ENCODE peak calls at places on chromosomes 13 and 19, in four cellular contexts. One of them, this sample, is unnamed.

GRCh38 chr13:24683833-24684599 is 3.8 kb downstream of the ATP12A start:
- DNase-seq in GM12878: no peak
- DNase-seq in H1: peak; percentile 88
- DNase-seq in K562: peak; percentile 90
- DNase-seq in this sample: peak; percentile 24

GRCh38 chr13:51626749-51627148 is 42.5 kb downstream of the WDFY2 start:
- DNase-seq in GM12878: no peak
- DNase-seq in H1: no peak
- DNase-seq in K562: no peak
- DNase-seq in this sample: no peak

GRCh38 chr19:58367698-58368454 is 5.3 kb upstream of the ZNF497 start:
- DNase-seq in GM12878: no peak
- DNase-seq in H1: no peak
- DNase-seq in K562: no peak
- DNase-seq in this sample: no peak

GRCh38 chr13:99059498-99060070 is 81.7 kb upstream of the DOCK9 start:
- DNase-seq in GM12878: no peak
- DNase-seq in H1: no peak
- DNase-seq in K562: no peak
- DNase-seq in this sample: no peak

GRCh38 chr19:35416331-35416730 is 31.7 kb upstream of the FFAR2 start:
- DNase-seq in GM12878: no peak
- DNase-seq in H1: no peak
- DNase-seq in K562: no peak
- DNase-seq in this sample: no peak

GRCh38 chr13:83943530-83944279 is 61.4 kb upstream of the SLITRK1 start:
- DNase-seq in GM12878: no peak
- DNase-seq in H1: no peak
- DNase-seq in K562: no peak
- DNase-seq in this sample: no peak

GRCh38 chr13:72884111-72884510 is 102.2 kb downstream of the PIBF1 start:
- DNase-seq in GM12878: no peak
- DNase-seq in H1: no peak
- DNase-seq in K562: no peak
- DNase-seq in this sample: no peak

GRCh38 chr19:1854542-1855039 is 6.3 kb upstream of the REXO1 start:
- DNase-seq in GM12878: no peak
- DNase-seq in H1: no peak
- DNase-seq in K562: no peak
- DNase-seq in this sample: no peak

GRCh38 chr13:53151692-53152421 is 123.2 kb downstream of the OLFM4 start:
- DNase-seq in GM12878: peak; percentile 32
- DNase-seq in H1: peak; percentile 78
- DNase-seq in K562: peak; percentile 50
- DNase-seq in this sample: peak; percentile 15

GRCh38 chr13:113669871-113670341 is 2.9 kb downstream of the GRK1 start:
- DNase-seq in GM12878: no peak
- DNase-seq in H1: no peak
- DNase-seq in K562: no peak
- DNase-seq in this sample: no peak

GRCh38 chr19:12779162-12779993 is 4.0 kb upstream of the HOOK2 start:
- DNase-seq in GM12878: no peak
- DNase-seq in H1: no peak
- DNase-seq in K562: no peak
- DNase-seq in this sample: no peak

GRCh38 chr19:861756-862528 is 2.5 kb downstream of the CFD start:
- DNase-seq in GM12878: no peak
- DNase-seq in H1: peak; percentile 96
- DNase-seq in K562: peak; percentile 94
- DNase-seq in this sample: peak; percentile 63

GRCh38 chr19:10603084-10603872 is 16.2 kb upstream of the AP1M2 start:
- DNase-seq in GM12878: peak; percentile 70
- DNase-seq in H1: peak; percentile 57
- DNase-seq in K562: peak; percentile 64
- DNase-seq in this sample: no peak

GRCh38 chr13:75415720-75416119 is 66.2 kb downstream of the TBC1D4 start:
- DNase-seq in GM12878: no peak
- DNase-seq in H1: no peak
- DNase-seq in K562: no peak
- DNase-seq in this sample: no peak

GRCh38 chr13:99746857-99747710 is 224.5 kb downstream of the ZIC5 start:
- DNase-seq in GM12878: no peak
- DNase-seq in H1: peak; percentile 65
- DNase-seq in K562: no peak
- DNase-seq in this sample: no peak

GRCh38 chr13:109654341-109655205 is 131.8 kb downstream of the IRS2 start:
- DNase-seq in GM12878: no peak
- DNase-seq in H1: no peak
- DNase-seq in K562: no peak
- DNase-seq in this sample: no peak

GRCh38 chr13:102679449-102680132 is 15.3 kb downstream of the METTL21C start:
- DNase-seq in GM12878: no peak
- DNase-seq in H1: no peak
- DNase-seq in K562: no peak
- DNase-seq in this sample: no peak

GRCh38 chr13:49376121-49376520 is 67.7 kb downstream of the CAB39L start:
- DNase-seq in GM12878: no peak
- DNase-seq in H1: no peak
- DNase-seq in K562: no peak
- DNase-seq in this sample: no peak

GRCh38 chr13:39417643-39418042 is 185.3 kb downstream of the LHFPL6 start:
- DNase-seq in GM12878: no peak
- DNase-seq in H1: peak; percentile 54
- DNase-seq in K562: no peak
- DNase-seq in this sample: no peak

GRCh38 chr13:64917566-64917965 is 2312.6 kb downstream of the PCDH9 start:
- DNase-seq in GM12878: no peak
- DNase-seq in H1: no peak
- DNase-seq in K562: no peak
- DNase-seq in this sample: no peak

GRCh38 chr19:18894254-18895037 is 1.5 kb downstream of the CERS1 start:
- DNase-seq in GM12878: no peak
- DNase-seq in H1: peak; percentile 64
- DNase-seq in K562: peak; percentile 72
- DNase-seq in this sample: no peak

GRCh38 chr13:112871742-112872141 is 97.3 kb upstream of the MCF2L start:
- DNase-seq in GM12878: no peak
- DNase-seq in H1: no peak
- DNase-seq in K562: no peak
- DNase-seq in this sample: no peak

GRCh38 chr13:41668130-41668757 is 210.9 kb downstream of the RGCC start:
- DNase-seq in GM12878: peak; percentile 60
- DNase-seq in H1: no peak
- DNase-seq in K562: peak; percentile 32
- DNase-seq in this sample: peak; percentile 86

GRCh38 chr19:5949792-5950305 is 28.1 kb downstream of the RANBP3 start:
- DNase-seq in GM12878: no peak
- DNase-seq in H1: no peak
- DNase-seq in K562: no peak
- DNase-seq in this sample: no peak

DNA sequence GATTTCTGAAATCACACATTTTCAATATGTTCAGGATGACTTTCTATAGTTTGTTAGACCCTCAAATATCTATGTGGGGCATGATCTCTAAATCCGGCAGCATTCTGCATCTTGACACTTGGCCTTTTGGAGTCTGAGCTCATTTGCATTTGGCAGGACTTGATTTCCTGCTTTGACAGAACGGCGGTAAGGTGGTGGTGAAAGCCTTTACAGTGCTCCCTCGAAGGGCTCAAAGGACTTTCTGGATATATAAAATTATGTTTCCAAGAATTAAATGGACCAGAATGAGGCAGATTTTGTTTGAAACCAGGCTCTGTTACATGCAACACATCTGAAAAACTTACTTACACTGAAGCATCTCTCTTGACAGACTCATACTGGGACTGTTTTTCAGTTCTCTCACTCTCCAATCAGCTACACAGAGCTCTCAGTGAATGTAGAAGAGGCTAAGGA is 207.3 kb downstream of the SPRY2 start:
- DNase-seq in GM12878: no peak
- DNase-seq in H1: no peak
- DNase-seq in K562: no peak
- DNase-seq in this sample: no peak
- H3K9ac ChIP-seq in GM12878: no peak overlapping the region
- H3K9ac ChIP-seq in H1: no peak overlapping the region
- H3K9ac ChIP-seq in K562: no peak overlapping the region
- H3K9ac ChIP-seq in this sample: no peak overlapping the region

GRCh38 chr13:26694609-26695359 is 65.8 kb downstream of the GPR12 start:
- DNase-seq in GM12878: no peak
- DNase-seq in H1: no peak
- DNase-seq in K562: no peak
- DNase-seq in this sample: no peak
- TF ChIP-seq EGR1 in GM12878: no peak
- TF ChIP-seq EGR1 in H1: no peak
- TF ChIP-seq EGR1 in K562: no peak
- TF ChIP-seq EGR1 in this sample: no peak

GRCh38 chr19:50303558-50303957 is 25.6 kb downstream of the KCNC3 start:
- DNase-seq in GM12878: no peak
- DNase-seq in H1: no peak
- DNase-seq in K562: no peak
- DNase-seq in this sample: no peak

GRCh38 chr19:50301607-50301971 is 27.6 kb downstream of the KCNC3 start:
- DNase-seq in GM12878: no peak
- DNase-seq in H1: no peak
- DNase-seq in K562: no peak
- DNase-seq in this sample: no peak

GRCh38 chr19:50300051-50300450 is 29.1 kb downstream of the KCNC3 start:
- DNase-seq in GM12878: no peak
- DNase-seq in H1: no peak
- DNase-seq in K562: no peak
- DNase-seq in this sample: no peak

GRCh38 chr19:50300814-50301606 is 28.2 kb downstream of the KCNC3 start:
- DNase-seq in GM12878: no peak
- DNase-seq in H1: no peak
- DNase-seq in K562: no peak
- DNase-seq in this sample: peak; percentile 10
- H3K9ac ChIP-seq in GM12878: no peak overlapping the region
- H3K9ac ChIP-seq in H1: no peak overlapping the region
- H3K9ac ChIP-seq in K562: no peak overlapping the region
- H3K9ac ChIP-seq in this sample: no peak overlapping the region

DNA sequence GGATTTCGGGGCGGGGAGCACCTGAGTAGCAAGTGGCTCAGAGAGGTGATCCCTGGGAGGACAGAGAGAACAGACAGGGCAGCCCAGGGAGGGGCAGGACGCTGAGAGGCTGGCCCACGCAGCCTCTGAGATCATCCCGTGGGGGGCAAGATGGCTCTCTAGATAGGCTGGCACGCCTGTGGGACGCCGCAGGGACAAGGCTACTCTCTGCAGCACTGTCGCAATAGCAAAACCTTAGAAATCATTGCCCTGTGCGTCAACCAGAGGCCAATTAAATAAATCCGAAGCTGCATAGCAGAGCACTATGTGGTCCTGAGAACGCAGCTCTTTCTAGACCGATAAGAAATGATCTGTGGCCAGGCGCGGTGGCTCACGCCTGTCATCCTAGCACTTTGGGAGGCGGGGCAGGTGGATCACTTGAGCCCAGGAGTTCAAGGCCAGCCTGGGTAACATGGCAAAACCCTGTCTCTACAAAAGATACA is 5.1 kb downstream of the PEX11G start:
- DNase-seq in GM12878: no peak
- DNase-seq in H1: no peak
- DNase-seq in K562: peak; percentile 67
- DNase-seq in this sample: no peak
- TF ChIP-seq EGR1 in GM12878: no peak
- TF ChIP-seq EGR1 in H1: no peak
- TF ChIP-seq EGR1 in K562: peak; percentile 55
- TF ChIP-seq EGR1 in this sample: no peak

GRCh38 chr19:30547192-30547591 is 175.0 kb downstream of the ZNF536 start:
- DNase-seq in GM12878: no peak
- DNase-seq in H1: no peak
- DNase-seq in K562: no peak
- DNase-seq in this sample: no peak

GRCh38 chr19:30549151-30549550 is 177.0 kb downstream of the ZNF536 start:
- DNase-seq in GM12878: no peak
- DNase-seq in H1: no peak
- DNase-seq in K562: no peak
- DNase-seq in this sample: no peak

GRCh38 chr19:30555075-30555787 is 183.0 kb downstream of the ZNF536 start:
- DNase-seq in GM12878: no peak
- DNase-seq in H1: no peak
- DNase-seq in K562: no peak
- DNase-seq in this sample: no peak

GRCh38 chr19:30552593-30552992 is 180.4 kb downstream of the ZNF536 start:
- DNase-seq in GM12878: no peak
- DNase-seq in H1: no peak
- DNase-seq in K562: no peak
- DNase-seq in this sample: no peak

DNA sequence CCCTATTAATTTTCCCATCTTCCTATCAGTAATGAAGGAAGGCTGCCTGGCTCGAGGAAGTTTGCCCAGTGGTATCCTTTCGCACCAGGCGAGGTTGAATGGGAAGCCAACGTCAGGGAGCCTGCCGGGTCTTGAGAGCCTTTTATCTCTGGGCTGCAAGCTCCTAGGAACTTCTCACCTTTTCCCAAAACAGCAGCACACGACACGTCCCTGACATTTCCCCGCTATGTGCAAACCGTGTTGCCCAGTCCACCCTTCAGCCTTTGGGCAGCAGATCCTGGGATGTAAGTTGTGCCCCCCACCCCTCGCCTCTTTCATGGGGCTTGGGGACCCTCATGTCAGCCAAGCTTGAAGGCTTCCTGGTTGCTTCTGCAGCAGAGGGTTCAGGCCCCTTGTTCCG is 179.1 kb downstream of the ZNF536 start:
- DNase-seq in GM12878: no peak
- DNase-seq in H1: no peak
- DNase-seq in K562: no peak
- DNase-seq in this sample: no peak
- H3K9ac ChIP-seq in GM12878: no peak overlapping the region
- H3K9ac ChIP-seq in H1: no peak overlapping the region
- H3K9ac ChIP-seq in K562: no peak overlapping the region
- H3K9ac ChIP-seq in this sample: no peak overlapping the region